ENCODE peak calls at places on chromosomes 13 and 19, in ten cellular contexts. R is right lobe of liver, G is Peyer's patch, L is fibroblast of mammary gland, T is upper lobe of left lung, V is kidney epithelial cell, W is AG09309, D is breast epithelium, A is heart left ventricle, S is A549. C is an unnamed sample.

GRCh38 chr19:38284422-38284821 is 19.6 kb upstream of the C19orf33 start:
- DNase-seq in R (no peak), G (peak; percentile 24), L (no peak), T (no peak), V (no peak), W (no peak), D (no peak), A (no peak), S (no peak), C (no peak)

GRCh38 chr19:13784731-13785452 is 10.4 kb upstream of the ZSWIM4 start:
- DNase-seq in R (peak; percentile 75), G (peak; percentile 71), L (peak; percentile 62), T (peak; percentile 84), V (no peak), W (no peak), D (peak; percentile 78), A (peak; percentile 77), S (no peak), C (peak; percentile 68)

GRCh38 chr19:43690890-43691289 is 20.9 kb upstream of the PLAUR start:
- DNase-seq in R (no peak), G (no peak), L (no peak), T (no peak), V (no peak), W (no peak), D (no peak), A (no peak), S (no peak), C (no peak)

GRCh38 chr13:107581009-107581408 is 634.3 kb downstream of the LIG4 start:
- DNase-seq in R (no peak), G (no peak), L (no peak), T (no peak), V (no peak), W (no peak), D (no peak), A (no peak), S (no peak), C (no peak)

GRCh38 chr19:7418575-7418974 is 69.8 kb downstream of the ARHGEF18 start:
- DNase-seq in R (no peak), G (no peak), L (no peak), T (peak; percentile 40), V (no peak), W (no peak), D (no peak), A (no peak), S (no peak), C (no peak)

GRCh38 chr13:63540042-63540441 is 2124.4 kb upstream of the PCDH20 start:
- DNase-seq in R (no peak), G (no peak), L (no peak), T (no peak), V (no peak), W (no peak), D (no peak), A (no peak), S (no peak), C (no peak)

GRCh38 chr13:80858131-80858530 is 517.2 kb upstream of the SPRY2 start:
- DNase-seq in R (no peak), G (no peak), L (no peak), T (no peak), V (no peak), W (no peak), D (no peak), A (no peak), S (no peak), C (no peak)

GRCh38 chr13:28355822-28356371 is 139.0 kb downstream of the FLT1 start:
- DNase-seq in R (no peak), G (no peak), L (peak; percentile 72), T (no peak), V (no peak), W (peak; percentile 87), D (no peak), A (no peak), S (no peak), C (peak; percentile 60)

GRCh38 chr13:31742102-31742695 is 2.9 kb downstream of the RXFP2 start:
- DNase-seq in R (peak; percentile 68), G (peak; percentile 43), L (peak; percentile 81), T (peak; percentile 65), V (no peak), W (peak; percentile 49), D (peak; percentile 26), A (peak; percentile 57), S (peak; percentile 14), C (peak; percentile 88)

GRCh38 chr13:60267498-60268202 is 103.9 kb upstream of the DIAPH3 start:
- DNase-seq in R (no peak), G (peak; percentile 18), L (no peak), T (peak; percentile 36), V (no peak), W (no peak), D (no peak), A (no peak), S (no peak), C (no peak)

GRCh38 chr19:12075538-12076139 is 11.1 kb downstream of the ZNF844 start:
- DNase-seq in R (no peak), G (no peak), L (no peak), T (no peak), V (no peak), W (no peak), D (no peak), A (no peak), S (no peak), C (no peak)

GRCh38 chr19:40797963-40798222 is 1.1 kb upstream of the EGLN2 start:
- DNase-seq in R (no peak), G (no peak), L (no peak), T (no peak), V (no peak), W (no peak), D (no peak), A (no peak), S (no peak), C (no peak)

GRCh38 chr19:40798997-40799557 is at the start of gene EGLN2:
- DNase-seq in R (no peak), G (no peak), L (no peak), T (no peak), V (no peak), W (no peak), D (no peak), A (no peak), S (no peak), C (no peak)

GRCh38 chr19:40799558-40800338 is 757 bp downstream of the EGLN2 start:
- DNase-seq in R (peak; percentile 75), G (peak; percentile 43), L (no peak), T (peak; percentile 69), V (no peak), W (no peak), D (no peak), A (peak; percentile 76), S (no peak), C (no peak)

GRCh38 chr19:40797166-40797962 is 1.6 kb upstream of the EGLN2 start:
- DNase-seq in R (no peak), G (no peak), L (no peak), T (no peak), V (no peak), W (no peak), D (no peak), A (no peak), S (no peak), C (no peak)

GRCh38 chr19:40798223-40798996 is 581 bp upstream of the EGLN2 start:
- DNase-seq in R (peak; percentile 100), G (peak; percentile 100), L (peak; percentile 99), T (peak; percentile 100), V (peak; percentile 99), W (peak; percentile 96), D (peak; percentile 100), A (peak; percentile 100), S (peak; percentile 99), C (peak; percentile 99)
- TF ChIP-seq CTCF in R (peak; percentile 35), G (peak; percentile 65), L (peak; percentile 53), T (peak; percentile 34), V (peak; percentile 26), W (peak; percentile 42), D (peak; percentile 76), A (no peak), S (peak; percentile 67), C (peak; percentile 64)

DNA sequence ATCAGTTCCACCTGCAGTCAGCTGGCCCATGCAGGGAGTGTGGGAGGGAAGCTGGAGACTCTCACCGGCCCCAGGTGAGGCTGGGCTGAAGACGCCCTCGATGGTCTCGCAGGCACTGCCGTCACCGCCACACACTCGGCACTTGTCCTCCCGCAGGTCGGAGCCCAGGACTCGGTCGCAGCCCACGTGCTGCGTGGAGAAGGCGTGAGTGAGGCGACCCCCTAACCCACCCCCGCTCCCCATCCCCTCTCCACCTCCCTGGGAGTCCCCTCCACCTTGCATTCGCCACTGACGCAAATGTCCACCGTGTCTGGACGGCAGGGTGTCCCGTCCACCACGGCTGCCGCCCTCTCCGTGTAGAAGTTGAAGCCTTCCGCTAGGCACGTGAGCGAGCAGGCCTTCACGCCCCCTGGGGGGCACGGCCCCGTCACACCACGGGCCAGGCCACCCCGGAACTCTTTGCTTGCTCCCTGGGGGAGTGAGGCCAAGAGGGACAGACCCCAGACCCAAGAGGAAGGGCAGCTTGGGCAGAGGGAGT is 12.0 kb upstream of the MYO1F start:
- DNase-seq in R (no peak), G (no peak), L (no peak), T (no peak), V (no peak), W (no peak), D (no peak), A (no peak), S (no peak), C (no peak)
- H3K4me3 ChIP-seq in R (no peak overlapping the region), G (no peak overlapping the region), L (no peak overlapping the region), T (no peak overlapping the region), V (no peak overlapping the region), W (no peak overlapping the region), D (no peak overlapping the region), A (no peak overlapping the region), S (no peak overlapping the region), C (no peak overlapping the region)

DNA sequence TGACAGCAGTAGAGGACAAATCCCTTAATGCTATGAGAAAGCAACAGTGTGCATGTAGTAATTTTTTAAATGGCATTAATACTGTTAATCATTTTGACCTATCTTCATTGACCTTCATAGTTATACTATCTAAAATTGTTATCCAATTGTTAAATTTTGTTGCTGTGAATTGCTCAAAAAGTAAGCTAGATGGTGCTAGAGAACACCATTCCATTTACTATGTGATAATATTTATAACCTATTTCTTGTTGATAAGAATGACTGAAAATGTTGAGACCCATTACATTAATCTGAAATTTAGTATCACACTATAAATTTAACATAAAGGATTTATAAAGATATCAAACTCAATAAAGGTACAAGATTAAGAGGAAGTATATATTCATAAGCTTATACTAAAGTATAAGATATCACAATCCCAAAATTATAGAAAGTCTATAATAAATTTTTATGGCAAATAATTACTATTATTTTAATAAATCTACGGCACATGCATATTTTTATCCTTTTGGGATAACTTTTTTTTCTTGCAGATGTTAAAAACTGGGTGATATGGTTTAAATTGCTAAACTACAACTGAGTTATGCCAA is 1573.3 kb downstream of the PCDH9 start:
- DNase-seq in R (no peak), G (no peak), L (peak; percentile 47), T (no peak), V (no peak), W (no peak), D (no peak), A (no peak), S (peak; percentile 0), C (peak; percentile 57)
- TF ChIP-seq CTCF in R (peak; percentile 47), G (no peak), L (peak; percentile 63), T (no peak), V (peak; percentile 40), W (peak; percentile 54), D (peak; percentile 9), A (peak; percentile 28), S (peak; percentile 44), C (peak; percentile 64)

DNA sequence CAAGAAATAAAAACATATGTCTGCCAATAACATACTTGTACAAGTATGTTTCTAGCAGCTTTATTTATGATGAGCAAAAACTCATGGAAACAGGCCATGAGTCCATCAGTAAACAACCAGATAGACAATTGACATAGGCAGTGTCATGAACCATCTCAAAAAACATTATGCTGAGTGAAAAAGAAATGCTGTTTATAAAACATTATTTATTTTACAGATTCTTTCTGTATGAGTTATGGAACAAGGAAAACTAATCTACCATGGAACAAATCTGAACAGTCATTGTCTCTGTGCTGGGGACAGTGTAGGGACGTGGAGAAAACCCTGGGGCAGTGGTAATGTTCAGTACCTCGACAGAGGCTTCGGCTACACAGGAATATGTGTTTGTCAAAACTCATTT is 283.9 kb downstream of the UQCRFS1 start:
- DNase-seq in R (no peak), G (no peak), L (peak; percentile 3), T (no peak), V (no peak), W (no peak), D (no peak), A (no peak), S (no peak), C (no peak)
- H3K4me3 ChIP-seq in R (no peak overlapping the region), G (no peak overlapping the region), L (no peak overlapping the region), T (no peak overlapping the region), V (no peak overlapping the region), W (no peak overlapping the region), D (no peak overlapping the region), A (no peak overlapping the region), S (no peak overlapping the region), C (no peak overlapping the region)

C was measured in fibroblast of the aortic adventitia.